ENCODE peak calls at places on chromosomes 3 and 15, in six cellular contexts. J is IMR-90, W is K562, O is heart left ventricle, A is H1, M is A549. R is an unnamed sample.

GRCh38 chr3:130582457-130583155 is 65.6 kb downstream of the COL6A6 start:
- DNase-seq in W (no peak), O (no peak), J (no peak), M (no peak), A (no peak), R (no peak)

GRCh38 chr3:113795693-113796092 is 42.9 kb upstream of the GRAMD1C start:
- DNase-seq in O (no peak), M (no peak), W (peak; percentile 7), A (no peak), J (no peak), R (no peak)

GRCh38 chr3:194950906-194951628 is 265.4 kb downstream of the FAM43A start:
- DNase-seq in W (no peak), O (no peak), J (no peak), M (no peak), A (no peak), R (no peak)

GRCh38 chr3:128178782-128179473 is 25.6 kb downstream of the EEFSEC start:
- DNase-seq in M (no peak), J (peak; percentile 15), A (no peak), W (no peak), O (no peak), R (no peak)

GRCh38 chr3:128993461-128994172 is at the start of gene CFAP92:
- DNase-seq in J (peak; percentile 40), M (peak; percentile 54), A (peak; percentile 41), W (peak; percentile 95), O (peak; percentile 94), R (peak; percentile 97)

GRCh38 chr15:82995938-82996337 is 9.9 kb downstream of the RAMAC start:
- DNase-seq in W (no peak), M (no peak), A (no peak), O (no peak), J (peak; percentile 41), R (no peak)

GRCh38 chr3:52801839-52802238 is 7.2 kb downstream of the ITIH3 start:
- DNase-seq in A (no peak), W (no peak), J (no peak), O (no peak), M (no peak), R (no peak)

GRCh38 chr3:45929042-45929679 is 14.1 kb upstream of the CXCR6 start:
- DNase-seq in M (peak; percentile 11), W (peak; percentile 80), O (peak; percentile 61), A (no peak), J (peak; percentile 26), R (peak; percentile 83)

GRCh38 chr3:59545369-59545768 is 495.5 kb upstream of the CFAP20DC start:
- DNase-seq in J (no peak), A (no peak), W (no peak), O (no peak), M (no peak), R (no peak)

GRCh38 chr15:71115567-71116351 is 488 bp downstream of the THSD4 start:
- DNase-seq in W (no peak), J (peak; percentile 58), A (no peak), O (peak; percentile 76), M (peak; percentile 78), R (no peak)

GRCh38 chr3:98778852-98779379 is 15.8 kb downstream of the ST3GAL6 start:
- DNase-seq in A (no peak), M (no peak), O (no peak), J (peak; percentile 95), W (no peak), R (no peak)

DNA sequence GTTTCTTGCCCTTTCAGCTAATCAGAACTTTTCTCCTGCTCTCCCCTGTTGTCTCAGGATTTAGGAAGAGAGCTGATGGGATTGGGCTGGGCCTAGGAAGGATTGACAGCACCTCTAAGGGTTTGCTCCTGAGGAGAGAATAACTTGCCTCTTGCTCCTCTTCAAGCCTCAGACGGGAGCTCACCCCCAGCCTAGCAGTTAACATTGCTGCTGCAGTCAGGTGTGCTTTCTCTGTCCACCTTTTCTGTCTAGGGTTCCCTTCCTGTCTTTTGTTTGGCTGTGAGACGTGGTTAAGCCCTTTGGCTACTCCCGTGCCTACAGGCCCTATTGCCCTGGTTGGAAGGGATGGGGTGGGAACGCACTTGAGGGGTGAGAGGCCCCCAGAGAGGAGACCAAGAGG is 20.1 kb downstream of the TMEM108 start:
- DNase-seq in J (no peak), O (no peak), W (no peak), M (no peak), A (no peak), R (no peak)
- TF ChIP-seq POLR2A in J (no peak), O (no peak), W (no peak), M (no peak), A (no peak), R (no peak)

DNA sequence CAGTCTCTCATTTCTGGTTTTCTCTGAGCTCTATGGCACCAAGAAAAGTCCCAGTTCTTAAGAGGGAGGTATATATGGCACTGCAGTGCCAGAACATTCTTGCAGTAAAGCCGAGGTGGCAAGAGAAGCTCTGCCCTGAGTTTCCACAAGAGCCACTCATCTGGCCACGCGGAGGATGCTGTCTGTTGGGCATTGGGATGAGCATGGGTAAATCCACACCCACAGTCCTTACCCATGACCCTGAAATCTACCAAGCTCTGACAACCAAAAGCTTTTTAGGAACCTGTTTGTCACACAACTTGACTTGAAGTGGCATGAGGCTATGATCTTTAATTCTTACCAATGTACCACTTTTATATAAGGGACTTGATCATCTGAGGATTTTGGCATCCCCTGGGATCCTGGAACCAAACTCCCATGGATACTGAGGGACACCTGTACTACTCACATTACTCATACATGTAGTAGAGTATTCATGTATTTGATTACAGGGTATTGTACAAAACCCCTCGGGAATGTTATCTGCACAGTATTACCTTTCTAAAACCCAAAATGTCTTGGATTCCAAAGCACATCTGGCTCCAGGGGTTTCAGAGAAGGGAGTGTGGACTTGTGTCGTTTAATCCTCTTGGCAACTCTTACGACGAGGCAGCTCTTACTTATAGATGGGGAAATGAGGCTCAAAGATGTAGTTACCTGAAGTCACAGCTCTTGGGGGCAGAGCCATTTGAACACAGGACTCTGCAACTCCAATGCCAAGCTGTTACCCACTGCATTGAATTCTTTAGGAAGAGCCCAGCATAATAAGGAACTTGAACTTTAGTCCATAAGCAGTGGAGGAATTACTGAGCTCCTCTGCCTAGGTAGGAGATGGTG is 8.8 kb downstream of the RPL32 start:
- DNase-seq in J (no peak), W (no peak), M (no peak), A (no peak), O (no peak), R (peak; percentile 23)
- TF ChIP-seq POLR2A in J (peak; percentile 3), W (peak; percentile 38), M (no peak), A (no peak), O (no peak), R (no peak)

DNA sequence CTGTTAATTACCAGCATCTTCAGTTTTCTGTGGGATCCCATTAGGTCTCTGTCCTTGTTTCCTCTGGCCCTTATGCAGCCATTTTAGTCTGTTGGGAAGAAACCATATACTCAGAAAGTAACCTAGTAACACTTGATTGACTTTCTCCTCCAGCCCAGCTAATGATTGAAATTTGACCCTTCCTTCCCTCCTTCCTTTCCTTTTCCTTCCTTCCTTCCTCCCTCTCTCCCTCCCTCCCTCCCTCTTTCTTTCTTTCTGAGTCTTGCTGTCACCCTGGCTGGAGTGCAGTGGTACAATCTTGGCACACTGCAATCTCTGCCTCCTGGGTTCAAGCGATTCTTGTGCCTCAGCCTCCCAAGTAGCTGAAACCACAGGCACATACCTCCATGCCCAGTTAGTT is 5.9 kb upstream of the ZNF620 start:
- DNase-seq in A (no peak), W (no peak), O (no peak), J (no peak), M (no peak), R (no peak)
- TF ChIP-seq POLR2A in A (no peak), W (no peak), O (no peak), J (no peak), M (no peak), R (no peak)

GRCh38 chr3:148646126-148646660 is 51.5 kb upstream of the AGTR1 start:
- DNase-seq in A (no peak), J (peak; percentile 25), O (no peak), W (no peak), M (no peak), R (no peak)

GRCh38 chr3:148643389-148643840 is 54.3 kb upstream of the AGTR1 start:
- DNase-seq in A (no peak), M (peak; percentile 80), O (no peak), W (no peak), J (peak; percentile 90), R (no peak)

GRCh38 chr3:148654433-148654832 is 43.3 kb upstream of the AGTR1 start:
- DNase-seq in O (no peak), J (no peak), W (no peak), A (no peak), M (no peak), R (no peak)

DNA sequence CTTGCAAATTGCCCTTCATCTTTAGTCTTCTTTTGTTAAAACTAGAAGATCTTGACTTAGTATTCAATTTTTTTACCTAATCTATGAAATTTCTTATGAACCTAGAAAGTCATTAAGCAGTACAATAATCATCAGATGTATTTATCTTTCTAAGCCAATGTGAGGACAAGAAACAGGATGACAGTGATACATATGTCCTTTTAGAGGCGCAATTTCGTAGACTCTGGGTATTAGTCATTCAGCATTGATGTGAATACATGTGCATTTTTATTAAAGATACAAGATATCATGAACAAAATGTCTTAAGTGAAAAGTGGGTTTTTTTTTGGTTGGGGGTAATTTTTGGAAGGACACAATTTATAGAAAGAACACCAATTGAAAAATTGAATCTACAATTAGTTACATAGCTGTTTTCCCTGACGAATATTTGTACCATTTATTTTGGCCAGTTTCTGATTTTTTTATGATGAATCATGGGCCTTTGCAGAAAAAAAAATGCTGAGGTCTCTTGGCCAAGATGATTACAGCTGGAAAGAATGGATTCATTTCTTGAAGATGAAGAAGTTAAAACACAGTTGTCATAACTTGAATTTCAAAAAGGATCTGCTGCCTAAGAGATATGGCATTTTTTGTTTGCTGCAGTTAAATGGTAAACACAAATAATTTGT is 48.9 kb upstream of the AGTR1 start:
- DNase-seq in O (no peak), M (peak; percentile 38), W (no peak), A (no peak), J (peak; percentile 74), R (no peak)
- TF ChIP-seq POLR2A in O (no peak), M (no peak), W (no peak), A (no peak), J (no peak), R (no peak)

R was measured in spleen.